ENCODE peak calls at places on chromosomes 7 and 10, in eight cellular contexts. W is lung; C is mesendoderm; X is PC-3; S is upper lobe of right lung; M is heart left ventricle; P is CD8-positive, alpha-beta T cell; F is MM.1S. A is an unnamed sample.

GRCh38 chr7:151485006-151485732 is 34.5 kb downstream of the RHEB start:
- DNase-seq in C (no peak), P (no peak), F (no peak), W (no peak), S (no peak), X (peak; percentile 68), M (no peak), A (no peak)

GRCh38 chr10:76026176-76026771 is 594.9 kb downstream of the LRMDA start:
- DNase-seq in P (no peak), M (no peak), X (peak; percentile 97), C (no peak), F (no peak), W (no peak), S (no peak), A (no peak)

GRCh38 chr7:16718111-16718656 is 35.4 kb upstream of the TSPAN13 start:
- DNase-seq in C (no peak), S (no peak), X (no peak), F (no peak), W (no peak), M (no peak), P (no peak), A (no peak)

GRCh38 chr7:153886506-153887391 is 165.4 kb upstream of the DPP6 start:
- DNase-seq in M (no peak), S (no peak), P (no peak), X (no peak), F (no peak), W (no peak), C (peak; percentile 63), A (no peak)

GRCh38 chr10:124221356-124222297 is 128.2 kb upstream of the CHST15 start:
- DNase-seq in P (no peak), S (no peak), X (peak; percentile 63), F (peak; percentile 78), W (no peak), C (peak; percentile 81), M (no peak), A (peak; percentile 9)

GRCh38 chr10:75019360-75019759 is 92.1 kb upstream of the SAMD8 start:
- DNase-seq in M (no peak), C (peak; percentile 36), X (peak; percentile 88), S (no peak), W (no peak), P (no peak), F (peak; percentile 74), A (peak; percentile 31)

GRCh38 chr10:3532644-3533043 is 252.4 kb downstream of the KLF6 start:
- DNase-seq in F (no peak), W (no peak), P (no peak), S (no peak), C (no peak), X (peak; percentile 67), M (no peak), A (no peak)

GRCh38 chr7:100472121-100472851 is 6.7 kb downstream of the TSC22D4 start:
- DNase-seq in F (no peak), W (no peak), M (no peak), X (no peak), C (no peak), S (no peak), P (no peak), A (no peak)

GRCh38 chr7:45986355-45987298 is 65.6 kb upstream of the IGFBP3 start:
- DNase-seq in P (no peak), M (no peak), F (no peak), X (no peak), C (no peak), S (no peak), W (no peak), A (no peak)

GRCh38 chr10:43863859-43864591 is 215.3 kb upstream of the ZNF32 start:
- DNase-seq in F (no peak), W (no peak), X (peak; percentile 77), C (no peak), P (no peak), S (no peak), M (peak; percentile 63), A (no peak)

GRCh38 chr10:119350529-119351001 is 143.2 kb downstream of the GRK5 start:
- DNase-seq in M (peak; percentile 66), F (no peak), C (no peak), S (peak; percentile 36), X (no peak), P (no peak), W (no peak), A (no peak)

GRCh38 chr7:93053209-93053945 is 64.4 kb downstream of the SAMD9 start:
- DNase-seq in X (no peak), F (no peak), S (no peak), M (no peak), W (no peak), P (no peak), C (no peak), A (no peak)

GRCh38 chr7:44963526-44964290 is 15.1 kb downstream of the MYO1G start:
- DNase-seq in S (peak; percentile 61), M (no peak), W (no peak), P (no peak), C (no peak), F (no peak), X (no peak), A (no peak)

GRCh38 chr7:83640240-83640639 is 8.7 kb downstream of the SEMA3E start:
- DNase-seq in P (no peak), F (no peak), X (no peak), S (no peak), M (no peak), W (no peak), C (no peak), A (no peak)

GRCh38 chr10:73590881-73591577 is at the start of gene USP54:
- DNase-seq in C (peak; percentile 98), S (no peak), X (peak; percentile 95), P (no peak), M (no peak), F (no peak), W (no peak), A (peak; percentile 58)

GRCh38 chr10:45809829-45810228 is 37.5 kb downstream of the AGAP4 start:
- DNase-seq in M (no peak), F (no peak), W (no peak), X (peak; percentile 31), S (no peak), P (no peak), C (peak; percentile 30), A (no peak)

GRCh38 chr7:55260671-55261385 is 104.3 kb upstream of the LANCL2 start:
- DNase-seq in W (no peak), S (no peak), P (no peak), C (no peak), F (no peak), M (no peak), X (no peak), A (no peak)

GRCh38 chr10:126302195-126302594 is 86.1 kb downstream of the ADAM12 start:
- DNase-seq in W (no peak), M (no peak), C (no peak), P (no peak), S (no peak), F (no peak), X (no peak), A (no peak)
- H3K4me3 ChIP-seq in W (no peak overlapping the region), M (no peak overlapping the region), C (no peak overlapping the region), P (no peak overlapping the region), S (no peak overlapping the region), F (no peak overlapping the region), X (no peak overlapping the region), A (no peak overlapping the region)

GRCh38 chr7:148275359-148275890 is 315.1 kb upstream of the C7orf33 start:
- DNase-seq in M (no peak), F (no peak), W (no peak), C (no peak), P (no peak), S (no peak), X (no peak), A (no peak)
- H3K4me3 ChIP-seq in M (no peak overlapping the region), F (no peak overlapping the region), W (no peak overlapping the region), C (no peak overlapping the region), P (no peak overlapping the region), S (no peak overlapping the region), X (no peak overlapping the region), A (no peak overlapping the region)

GRCh38 chr7:77825140-77825539 is 26.6 kb downstream of the PHTF2 start:
- DNase-seq in W (no peak), X (no peak), S (no peak), C (no peak), P (no peak), F (no peak), M (no peak), A (no peak)

GRCh38 chr7:77822269-77822668 is 23.7 kb downstream of the PHTF2 start:
- DNase-seq in C (no peak), W (no peak), F (no peak), S (no peak), X (no peak), M (no peak), P (no peak), A (no peak)

GRCh38 chr7:77823787-77824186 is 25.2 kb downstream of the PHTF2 start:
- DNase-seq in F (no peak), X (no peak), W (no peak), P (no peak), C (no peak), M (no peak), S (no peak), A (no peak)

GRCh38 chr7:77826300-77826699 is 27.7 kb downstream of the PHTF2 start:
- DNase-seq in S (no peak), W (no peak), X (no peak), M (no peak), C (no peak), P (no peak), F (no peak), A (no peak)

DNA sequence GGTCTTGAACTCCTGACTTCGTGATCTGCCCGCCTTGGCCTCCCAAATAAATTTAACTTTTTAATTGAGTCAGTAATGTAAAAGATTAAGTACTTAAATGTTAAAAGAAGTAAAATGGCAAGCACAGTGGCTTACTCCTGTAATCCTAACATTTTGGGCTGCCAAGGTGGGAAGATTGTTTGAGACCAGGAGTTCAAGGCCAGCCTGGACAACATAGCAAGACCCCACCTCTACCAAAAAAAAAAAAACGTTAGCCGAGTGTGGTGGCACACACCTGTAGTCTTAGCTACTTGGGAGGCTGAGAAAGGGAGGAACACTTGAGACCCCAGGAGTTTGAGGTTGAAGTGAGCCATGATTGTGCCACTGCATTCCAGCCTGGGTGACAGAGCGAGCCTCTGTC is 26.1 kb downstream of the PHTF2 start:
- DNase-seq in M (no peak), S (no peak), W (no peak), P (no peak), F (no peak), C (no peak), X (no peak), A (no peak)
- H3K4me3 ChIP-seq in M (no peak overlapping the region), S (no peak overlapping the region), W (no peak overlapping the region), P (no peak overlapping the region), F (no peak overlapping the region), C (no peak overlapping the region), X (no peak overlapping the region), A (no peak overlapping the region)

GRCh38 chr7:91325731-91326130 is 61.5 kb downstream of the FZD1 start:
- DNase-seq in C (no peak), M (no peak), P (no peak), F (no peak), X (no peak), W (no peak), S (no peak), A (no peak)

GRCh38 chr7:91324663-91325062 is 60.4 kb downstream of the FZD1 start:
- DNase-seq in M (no peak), C (no peak), S (no peak), X (no peak), F (no peak), P (no peak), W (no peak), A (no peak)

GRCh38 chr7:91326516-91327209 is 62.4 kb downstream of the FZD1 start:
- DNase-seq in X (no peak), M (no peak), W (no peak), C (no peak), F (no peak), S (no peak), P (no peak), A (no peak)

GRCh38 chr7:91320679-91321078 is 56.4 kb downstream of the FZD1 start:
- DNase-seq in X (no peak), P (no peak), W (no peak), M (no peak), S (no peak), F (no peak), C (peak; percentile 20), A (no peak)

GRCh38 chr7:91323759-91324158 is 59.5 kb downstream of the FZD1 start:
- DNase-seq in M (no peak), W (no peak), P (no peak), F (no peak), S (no peak), C (no peak), X (no peak), A (no peak)
- H3K4me3 ChIP-seq in M (no peak overlapping the region), W (no peak overlapping the region), P (no peak overlapping the region), F (no peak overlapping the region), S (no peak overlapping the region), C (no peak overlapping the region), X (no peak overlapping the region), A (no peak overlapping the region)